ENCODE peak calls at places on chromosomes 16 and 17, in five cellular contexts. Q is CD4-positive, alpha-beta T cell; O is GM12865; D is central memory CD4-positive, alpha-beta T cell; X is cardiac muscle cell. C is an unnamed sample.

GRCh38 chr17:79243996-79244395 is 169.4 kb downstream of the ENGASE start:
- DNase-seq in O (no peak), D (no peak), X (no peak), Q (no peak), C (no peak)

GRCh38 chr16:16021988-16022682 is 72.7 kb downstream of the ABCC1 start:
- DNase-seq in O (no peak), D (no peak), X (peak), Q (no peak), C (no peak)

GRCh38 chr16:66668777-66669444 is 27.6 kb downstream of the CMTM4 start:
- DNase-seq in X (peak), D (no peak), Q (no peak), O (no peak), C (no peak)

GRCh38 chr17:72143245-72143644 is 22.4 kb downstream of the SOX9 start:
- DNase-seq in Q (no peak), D (no peak), O (no peak), X (no peak), C (no peak)

GRCh38 chr17:60577147-60577925 is 22.7 kb upstream of the PPM1D start:
- DNase-seq in Q (no peak), O (peak), D (no peak), X (peak), C (no peak)

GRCh38 chr17:12342609-12343248 is 322.1 kb downstream of the MAP2K4 start:
- DNase-seq in O (peak), Q (no peak), D (no peak), X (peak), C (no peak)

GRCh38 chr16:10876799-10877341 is at the start of gene CIITA:
- DNase-seq in O (peak), D (no peak), Q (no peak), X (peak), C (peak)

GRCh38 chr16:63684116-63684515 is 1437.7 kb downstream of the CDH11 start:
- DNase-seq in X (no peak), O (no peak), Q (no peak), D (no peak), C (no peak)

GRCh38 chr17:50149425-50150353 is 788 bp downstream of the PPP1R9B start:
- DNase-seq in Q (peak), O (peak), X (peak), D (peak), C (peak)

GRCh38 chr17:43468746-43469544 is 14.8 kb upstream of the DHX8 start:
- DNase-seq in Q (no peak), D (no peak), X (peak), O (no peak), C (no peak)

GRCh38 chr16:59527206-59527997 is 793.3 kb upstream of the GOT2 start:
- DNase-seq in D (no peak), Q (no peak), O (no peak), X (no peak), C (no peak)

GRCh38 chr17:30244853-30245385 is 9.4 kb upstream of the SLC6A4 start:
- DNase-seq in D (no peak), Q (no peak), O (no peak), X (no peak), C (no peak)

GRCh38 chr17:21452377-21453143 is 76.4 kb downstream of the KCNJ12 start:
- DNase-seq in O (no peak), D (peak), X (peak), Q (no peak), C (no peak)

GRCh38 chr16:52561910-52562741 is 15.2 kb upstream of the TOX3 start:
- DNase-seq in Q (no peak), D (no peak), X (no peak), O (no peak), C (no peak)

GRCh38 chr16:10123141-10123540 is 59.1 kb downstream of the GRIN2A start:
- DNase-seq in O (no peak), Q (no peak), D (no peak), X (no peak), C (no peak)

GRCh38 chr17:76585649-76586593 is at the start of gene ST6GALNAC2:
- DNase-seq in D (peak), O (peak), Q (peak), X (no peak), C (peak)

GRCh38 chr16:49659356-49659755 is 196.6 kb downstream of the ZNF423 start:
- DNase-seq in D (no peak), X (no peak), Q (no peak), O (no peak), C (no peak)

GRCh38 chr17:59565959-59566324 is 532 bp downstream of the DHX40 start:
- DNase-seq in O (peak), Q (peak), D (peak), X (peak), C (peak)

GRCh38 chr16:19674485-19674884 is 43.5 kb downstream of the KNOP1 start:
- DNase-seq in X (no peak), D (no peak), O (no peak), Q (no peak), C (no peak)

GRCh38 chr16:89507834-89508590 is at the start of gene SPG7:
- DNase-seq in Q (peak), O (peak), D (peak), X (peak), C (peak)

GRCh38 chr17:3886776-3887175 is 6.1 kb downstream of the CAMKK1 start:
- DNase-seq in D (no peak), X (no peak), Q (no peak), O (no peak), C (no peak)

GRCh38 chr17:46157443-46158107 is 35.7 kb downstream of the KANSL1 start:
- DNase-seq in D (no peak), O (no peak), Q (no peak), X (peak), C (no peak)

GRCh38 chr17:45876539-45876938 is 17.8 kb upstream of the MAPT start:
- DNase-seq in O (no peak), D (no peak), Q (no peak), X (no peak), C (no peak)

GRCh38 chr16:47492428-47493357 is 31.6 kb downstream of the PHKB start:
- DNase-seq in O (peak), X (peak), Q (no peak), D (no peak), C (no peak)

GRCh38 chr17:48649741-48650140 is 23.6 kb upstream of the HOXB9 start:
- DNase-seq in D (no peak), O (no peak), X (no peak), Q (no peak), C (no peak)

GRCh38 chr17:77963441-77963840 is 4.9 kb downstream of the TNRC6C start:
- DNase-seq in X (peak), Q (peak), O (no peak), D (peak), C (peak)

GRCh38 chr16:74439685-74440084 is 18.4 kb upstream of the CLEC18B start:
- DNase-seq in D (no peak), X (no peak), O (no peak), Q (no peak), C (no peak)

GRCh38 chr16:24821129-24821528 is 24.6 kb upstream of the SLC5A11 start:
- DNase-seq in X (no peak), O (no peak), Q (no peak), D (no peak), C (no peak)